ENCODE peak calls at places on chromosome 1, in nine cellular contexts. T, J, I, B, E, N, Q, O and G are unnamed samples.

GRCh38 chr1:196777603-196778002 is 3.0 kb downstream of the CFHR3 start:
- DNase-seq in I (no peak), E (no peak), N (no peak), T (no peak), Q (no peak), O (no peak), J (no peak), B (no peak), G (no peak)

GRCh38 chr1:215517441-215517891 is 49.6 kb upstream of the KCTD3 start:
- DNase-seq in Q (no peak), J (peak), O (peak), I (peak), E (peak), B (peak), N (peak), T (no peak), G (no peak)

GRCh38 chr1:153533689-153534201 is 2.0 kb downstream of the S100A6 start:
- DNase-seq in E (peak), Q (no peak), T (peak), O (peak), J (no peak), B (peak), I (peak), N (no peak), G (no peak)

GRCh38 chr1:218739426-218739825 is 394.3 kb downstream of the TGFB2 start:
- DNase-seq in O (peak), Q (no peak), J (no peak), B (no peak), I (no peak), T (peak), N (no peak), E (peak), G (no peak)

GRCh38 chr1:57839488-57839887 is 415.6 kb upstream of the DAB1 start:
- DNase-seq in O (no peak), T (no peak), N (no peak), I (no peak), B (no peak), Q (no peak), J (no peak), E (no peak), G (no peak)

GRCh38 chr1:110294308-110294707 is 44.9 kb upstream of the RBM15 start:
- DNase-seq in O (no peak), Q (no peak), B (no peak), J (no peak), I (no peak), N (no peak), E (no peak), T (no peak), G (no peak)

GRCh38 chr1:44327679-44328491 is 27.2 kb downstream of the ERI3 start:
- DNase-seq in Q (peak), T (peak), E (peak), J (no peak), I (peak), B (peak), O (peak), N (peak), G (peak)

GRCh38 chr1:101520302-101520701 is 283.5 kb downstream of the S1PR1 start:
- DNase-seq in Q (peak), E (peak), T (no peak), J (peak), O (peak), B (peak), I (peak), N (no peak), G (peak)

GRCh38 chr1:184212649-184213314 is 161.3 kb downstream of the TSEN15 start:
- DNase-seq in J (no peak), T (no peak), O (peak), E (peak), I (peak), Q (no peak), B (peak), N (peak), G (no peak)

GRCh38 chr1:215360786-215361185 is 206.3 kb upstream of the KCTD3 start:
- DNase-seq in B (no peak), I (no peak), N (no peak), E (peak), T (no peak), Q (no peak), J (no peak), O (peak), G (no peak)

GRCh38 chr1:202981939-202982338 is 14.9 kb upstream of the CYB5R1 start:
- DNase-seq in N (no peak), E (no peak), B (no peak), O (no peak), J (no peak), I (no peak), T (no peak), Q (no peak), G (no peak)

GRCh38 chr1:63730211-63730610 is 43.6 kb upstream of the ROR1 start:
- DNase-seq in I (peak), O (no peak), T (no peak), N (no peak), Q (no peak), E (no peak), J (no peak), B (no peak), G (peak)

GRCh38 chr1:152047607-152047953 is 10.8 kb upstream of the S100A11 start:
- DNase-seq in O (no peak), B (peak), J (no peak), N (no peak), Q (peak), I (no peak), T (peak), E (peak), G (peak)

GRCh38 chr1:62237950-62238374 is 43.3 kb downstream of the L1TD1 start:
- DNase-seq in T (no peak), J (peak), Q (no peak), N (no peak), B (no peak), E (no peak), I (no peak), O (no peak), G (no peak)

GRCh38 chr1:228702433-228702832 is 32.8 kb upstream of the RHOU start:
- DNase-seq in I (no peak), N (no peak), Q (no peak), E (no peak), O (no peak), J (no peak), B (no peak), T (no peak), G (no peak)
- TF ChIP-seq CTCF in I (no peak), N (no peak), Q (no peak), E (no peak), O (no peak), J (no peak), B (no peak), T (no peak), G (no peak)

GRCh38 chr1:8257621-8258020 is 60.3 kb upstream of the SLC45A1 start:
- DNase-seq in Q (no peak), O (no peak), T (no peak), E (no peak), J (no peak), N (no peak), I (no peak), B (peak), G (no peak)

GRCh38 chr1:8259498-8260290 is 58.2 kb upstream of the SLC45A1 start:
- DNase-seq in Q (peak), N (no peak), I (peak), J (no peak), E (peak), O (peak), T (peak), B (peak), G (peak)

GRCh38 chr1:8256321-8256720 is 61.6 kb upstream of the SLC45A1 start:
- DNase-seq in I (no peak), N (no peak), J (no peak), B (no peak), Q (no peak), O (no peak), E (no peak), T (no peak), G (no peak)

GRCh38 chr1:8252266-8252951 is 65.5 kb upstream of the SLC45A1 start:
- DNase-seq in J (no peak), O (no peak), I (no peak), N (no peak), Q (no peak), T (no peak), B (peak), E (no peak), G (peak)

GRCh38 chr1:8255712-8256111 is 62.2 kb upstream of the SLC45A1 start:
- DNase-seq in B (no peak), O (no peak), T (no peak), N (no peak), E (no peak), Q (peak), J (no peak), I (no peak), G (no peak)
- TF ChIP-seq CTCF in B (no peak), O (no peak), T (no peak), N (no peak), E (no peak), Q (no peak), J (no peak), I (no peak), G (no peak)

DNA sequence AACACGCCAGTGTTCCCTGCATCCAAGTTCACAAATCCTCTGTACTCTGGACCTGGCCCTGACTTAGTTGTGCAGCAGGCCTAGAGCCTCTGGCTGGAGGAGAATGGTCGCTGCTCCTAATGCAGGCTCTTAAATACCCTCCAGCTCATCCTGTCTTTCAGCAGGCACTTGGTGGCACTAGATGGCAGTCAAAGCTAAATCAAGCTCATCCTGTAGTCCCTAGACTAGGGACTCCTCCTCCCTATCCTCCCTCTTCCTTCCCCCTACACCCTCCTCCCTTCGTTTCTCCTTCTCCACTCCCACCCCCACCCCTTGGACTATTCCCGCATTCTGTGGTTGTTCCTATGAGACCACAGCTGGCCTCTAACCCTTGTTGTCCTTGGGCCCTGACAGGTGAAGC is 41.5 kb upstream of the MTR start:
- DNase-seq in E (peak), Q (no peak), O (peak), I (peak), N (no peak), J (peak), B (peak), T (no peak), G (no peak)
- TF ChIP-seq CTCF in E (peak), Q (peak), O (no peak), I (peak), N (peak), J (peak), B (peak), T (no peak), G (peak)

GRCh38 chr1:241163363-241163762 is 193.6 kb downstream of the RGS7 start:
- DNase-seq in E (no peak), T (no peak), I (no peak), N (no peak), B (no peak), O (no peak), J (no peak), Q (no peak), G (no peak)

GRCh38 chr1:241161188-241161689 is 195.8 kb downstream of the RGS7 start:
- DNase-seq in N (no peak), J (no peak), Q (no peak), E (no peak), B (no peak), I (no peak), T (no peak), O (no peak), G (no peak)

GRCh38 chr1:241167121-241167619 is 189.8 kb downstream of the RGS7 start:
- DNase-seq in B (no peak), J (no peak), N (no peak), T (no peak), E (no peak), O (no peak), I (no peak), Q (no peak), G (no peak)
- TF ChIP-seq CTCF in B (no peak), J (no peak), N (no peak), T (no peak), E (no peak), O (no peak), I (no peak), Q (no peak), G (no peak)

DNA sequence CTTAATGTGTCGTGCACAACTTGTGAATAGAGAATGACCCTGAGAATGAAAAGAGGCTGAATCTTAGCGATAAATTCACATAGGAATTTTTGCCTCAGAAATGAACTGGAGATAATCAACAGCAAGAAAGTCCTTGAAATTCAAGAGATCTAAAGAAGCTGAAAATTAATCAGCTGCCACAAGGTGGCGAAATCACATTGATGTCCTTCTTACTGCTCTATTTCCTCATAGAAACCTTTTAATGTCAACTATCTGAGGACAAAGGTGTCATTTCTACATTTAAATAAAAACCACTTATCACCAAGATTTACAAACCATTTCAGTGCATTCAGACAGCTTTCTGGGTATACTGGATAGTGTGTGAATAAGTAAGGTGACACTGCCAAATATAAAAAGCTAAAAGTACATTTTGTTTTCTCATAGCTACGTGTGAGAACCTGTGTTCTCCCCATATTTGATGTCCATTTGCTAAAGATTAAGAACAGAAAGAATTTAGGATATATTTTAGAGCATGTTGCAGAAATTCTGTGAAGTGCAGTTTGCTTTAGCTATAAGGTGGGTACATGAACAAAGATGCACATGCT is 485.3 kb upstream of the PTBP2 start:
- DNase-seq in Q (peak), I (peak), J (peak), B (peak), T (no peak), O (peak), E (peak), N (peak), G (peak)
- TF ChIP-seq CTCF in Q (peak), I (peak), J (peak), B (peak), T (peak), O (peak), E (peak), N (peak), G (peak)

DNA sequence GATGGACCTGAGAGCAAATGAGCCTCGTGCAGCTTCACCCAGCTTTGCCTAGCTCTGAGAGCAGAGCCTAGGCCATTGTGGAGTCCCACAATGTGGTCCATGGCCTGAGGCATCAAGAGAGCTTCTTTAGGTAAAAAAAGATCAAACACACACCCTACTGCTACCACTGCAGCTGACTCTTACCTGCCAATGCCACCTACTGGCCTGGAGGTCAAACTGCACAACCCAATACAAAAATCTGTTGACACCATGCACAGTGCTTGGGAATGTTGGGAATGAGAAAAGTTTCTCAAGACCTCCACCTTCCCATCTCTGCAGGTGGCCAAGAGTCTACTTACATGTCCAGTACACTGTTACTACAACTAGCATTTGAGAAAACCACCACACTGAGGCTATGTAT is 60.6 kb downstream of the UCHL5 start:
- DNase-seq in I (no peak), B (no peak), E (no peak), T (no peak), J (no peak), Q (no peak), O (no peak), N (no peak), G (no peak)
- TF ChIP-seq CTCF in I (peak), B (peak), E (peak), T (no peak), J (peak), Q (peak), O (peak), N (no peak), G (peak)

GRCh38 chr1:206808615-206809014 is 36.3 kb upstream of the IL10 start:
- DNase-seq in T (no peak), E (peak), B (peak), Q (no peak), N (no peak), J (peak), I (peak), O (peak), G (no peak)
- TF ChIP-seq CTCF in T (peak), E (peak), B (peak), Q (peak), N (peak), J (peak), I (peak), O (peak), G (no peak)

DNA sequence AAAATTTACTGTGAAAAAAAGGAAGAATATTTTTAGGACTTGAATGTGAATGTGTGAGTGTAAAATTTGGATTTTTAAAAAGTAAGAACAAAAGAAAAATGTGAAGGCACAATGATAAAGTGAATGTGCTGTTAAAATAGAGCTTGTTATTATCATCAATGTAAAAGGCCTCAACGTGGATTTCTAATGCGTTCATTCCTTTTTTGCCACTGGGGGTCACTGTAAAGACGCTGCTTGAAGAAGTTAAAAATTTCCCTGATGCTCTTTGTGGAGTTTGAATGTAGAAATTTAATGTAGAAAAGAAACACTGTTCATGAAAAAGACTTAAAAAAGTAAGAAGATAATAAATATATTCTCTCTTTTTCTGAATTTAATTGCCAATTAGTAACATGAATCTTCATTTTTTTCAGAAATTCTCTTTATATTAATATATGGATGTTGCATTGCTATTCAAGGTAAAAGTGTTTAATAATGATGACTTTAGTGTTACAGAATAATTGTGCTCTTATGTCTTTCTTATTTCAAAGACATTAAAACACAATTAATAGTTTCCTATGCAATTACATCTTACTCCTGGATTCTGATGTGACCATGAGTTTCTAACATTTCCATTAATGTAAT is 161.5 kb downstream of the DNM3 start:
- DNase-seq in B (peak), E (peak), O (peak), J (peak), T (no peak), N (no peak), Q (peak), I (peak), G (peak)
- TF ChIP-seq CTCF in B (peak), E (peak), O (peak), J (peak), T (peak), N (peak), Q (peak), I (peak), G (peak)